ENCODE peak calls at places on chromosomes 12 and 14, in six cellular contexts. M is tibial artery, U is GM13977, Z is pancreas, J is amniotic stem cell, X is HTR-8/SVneo. D is an unnamed sample.

GRCh38 chr12:45634273-45634917 is 95.1 kb upstream of the ARID2 start:
- DNase-seq in M (no peak), U (peak), Z (no peak), J (no peak), X (no peak), D (no peak)

GRCh38 chr12:45893240-45893639 is 97.1 kb downstream of the SCAF11 start:
- DNase-seq in M (no peak), U (no peak), Z (no peak), J (no peak), X (no peak), D (no peak)

GRCh38 chr12:71727958-71728357 is 26.7 kb upstream of the RAB21 start:
- DNase-seq in M (no peak), U (no peak), Z (no peak), J (no peak), X (no peak), D (no peak)

GRCh38 chr12:125218952-125219351 is 153.7 kb downstream of the AACS start:
- DNase-seq in M (no peak), U (no peak), Z (no peak), J (no peak), X (no peak), D (no peak)

GRCh38 chr14:34181308-34181707 is 230.4 kb upstream of the EGLN3 start:
- DNase-seq in M (no peak), U (no peak), Z (no peak), J (no peak), X (no peak), D (no peak)

GRCh38 chr12:42716521-42716920 is 127.0 kb upstream of the PRICKLE1 start:
- DNase-seq in M (peak), U (no peak), Z (no peak), J (no peak), X (no peak), D (no peak)

GRCh38 chr14:101410126-101410525 is 151.2 kb upstream of the DIO3 start:
- DNase-seq in M (no peak), U (no peak), Z (no peak), J (no peak), X (no peak), D (no peak)

GRCh38 chr12:132374821-132375445 is 45.5 kb upstream of the GALNT9 start:
- DNase-seq in M (no peak), U (no peak), Z (no peak), J (no peak), X (no peak), D (no peak)

GRCh38 chr14:68508581-68508980 is 284.3 kb downstream of the ZFP36L1 start:
- DNase-seq in M (no peak), U (no peak), Z (no peak), J (no peak), X (no peak), D (no peak)

GRCh38 chr12:11486623-11487444 is 91.5 kb upstream of the PRB2 start:
- DNase-seq in M (peak), U (peak), Z (peak), J (peak), X (peak), D (peak)

GRCh38 chr14:92549853-92550244 is 36.3 kb downstream of the RIN3 start:
- DNase-seq in M (peak), U (no peak), Z (no peak), J (no peak), X (no peak), D (no peak)

GRCh38 chr12:1567852-1568251 is 26.5 kb downstream of the FBXL14 start:
- DNase-seq in M (no peak), U (no peak), Z (no peak), J (no peak), X (no peak), D (no peak)

GRCh38 chr14:102080183-102081080 is 6.4 kb downstream of the HSP90AA1 start:
- DNase-seq in M (no peak), U (no peak), Z (no peak), J (no peak), X (no peak), D (no peak)

GRCh38 chr14:67623114-67623513 is 3.4 kb downstream of the ARG2 start:
- DNase-seq in M (no peak), U (no peak), Z (no peak), J (no peak), X (no peak), D (no peak)

GRCh38 chr12:42689699-42690098 is 100.2 kb upstream of the PRICKLE1 start:
- DNase-seq in M (no peak), U (no peak), Z (no peak), J (no peak), X (no peak), D (no peak)

GRCh38 chr12:69284131-69284530 is 44.8 kb downstream of the CPSF6 start:
- DNase-seq in M (peak), U (no peak), Z (peak), J (peak), X (peak), D (peak)

GRCh38 chr12:123896786-123897185 is 75.8 kb downstream of the CCDC92 start:
- DNase-seq in M (no peak), U (no peak), Z (no peak), J (peak), X (no peak), D (no peak)

GRCh38 chr12:70002097-70002911 is 177.3 kb downstream of the MYRFL start:
- DNase-seq in M (no peak), U (no peak), Z (no peak), J (no peak), X (no peak), D (no peak)

GRCh38 chr12:19423531-19423930 is 15.8 kb upstream of the AEBP2 start:
- DNase-seq in M (no peak), U (no peak), Z (no peak), J (no peak), X (no peak), D (no peak)

GRCh38 chr12:2259368-2259767 is 206.6 kb downstream of the CACNA1C start:
- DNase-seq in M (no peak), U (no peak), Z (no peak), J (no peak), X (no peak), D (no peak)

GRCh38 chr14:95215094-95215493 is 57.8 kb upstream of the DICER1 start:
- DNase-seq in M (no peak), U (no peak), Z (no peak), J (no peak), X (no peak), D (no peak)

GRCh38 chr12:132478845-132479244 is 11.1 kb upstream of the FBRSL1 start:
- DNase-seq in M (no peak), U (no peak), Z (peak), J (no peak), X (no peak), D (no peak)

GRCh38 chr14:32821989-32822653 is 116.6 kb upstream of the NPAS3 start:
- DNase-seq in M (no peak), U (no peak), Z (no peak), J (no peak), X (no peak), D (no peak)

GRCh38 chr14:69932391-69932790 is 53.2 kb downstream of the SMOC1 start:
- DNase-seq in M (no peak), U (no peak), Z (no peak), J (no peak), X (no peak), D (no peak)

GRCh38 chr12:15638231-15638630 is 151.0 kb downstream of the EPS8 start:
- DNase-seq in M (no peak), U (no peak), Z (no peak), J (no peak), X (no peak), D (no peak)

GRCh38 chr12:95198914-95199313 is 18.4 kb downstream of the FGD6 start:
- DNase-seq in M (no peak), U (peak), Z (no peak), J (no peak), X (no peak), D (no peak)

GRCh38 chr12:44794867-44795266 is 81.2 kb downstream of the NELL2 start:
- DNase-seq in M (no peak), U (no peak), Z (no peak), J (no peak), X (no peak), D (no peak)

GRCh38 chr14:94113490-94113889 is 3.0 kb downstream of the IFI27 start:
- DNase-seq in M (no peak), U (no peak), Z (no peak), J (no peak), X (no peak), D (no peak)

D was measured in NCI-H2171.